ENCODE peak calls at places on chromosomes 4 and X, in five cellular contexts. S is tibial nerve, X is MM.1S, M is PC-3, K is mesenchymal stem cell. P is an unnamed sample. For H3K27me3 and H3K4me1, the result is how much of the 10 kb centered on the place peaks cover.

GRCh38 chr4:115720611-115721010 is 607.2 kb upstream of the NDST4 start:
- DNase-seq in M (peak), X (no peak), S (no peak), K (no peak), P (no peak)

GRCh38 chrX:10529344-10529743 is 91.0 kb downstream of the MID1 start:
- DNase-seq in X (no peak), S (no peak), K (peak), M (peak), P (no peak)

GRCh38 chr4:175234162-175234561 is 316.0 kb downstream of the ADAM29 start:
- DNase-seq in M (no peak), K (no peak), X (no peak), S (no peak), P (no peak)

GRCh38 chr4:36494766-36495165 is 213.3 kb downstream of the DTHD1 start:
- DNase-seq in X (no peak), S (no peak), K (no peak), M (no peak), P (no peak)

GRCh38 chr4:145279122-145279960 is 99.0 kb upstream of the OTUD4 start:
- DNase-seq in S (no peak), X (no peak), M (peak), K (peak), P (no peak)

GRCh38 chr4:41120297-41121217 is 93.8 kb downstream of the APBB2 start:
- DNase-seq in S (peak), M (no peak), K (no peak), X (no peak), P (peak)

GRCh38 chr4:107736924-107737448 is 17.0 kb upstream of the PAPSS1 start:
- DNase-seq in K (peak), S (no peak), M (peak), X (peak), P (no peak)

GRCh38 chr4:185112104-185112503 is 31.0 kb upstream of the SLC25A4 start:
- DNase-seq in K (peak), X (peak), S (no peak), M (peak), P (no peak)

GRCh38 chr4:90030953-90031352 is 96.2 kb upstream of the CCSER1 start:
- DNase-seq in M (peak), K (no peak), X (no peak), S (no peak), P (no peak)

GRCh38 chr4:22997358-22998224 is 304.9 kb downstream of the GBA3 start:
- DNase-seq in S (no peak), X (no peak), M (no peak), K (no peak), P (no peak)

GRCh38 chr4:47933798-47934197 is 19.4 kb upstream of the NFXL1 start:
- DNase-seq in S (no peak), X (peak), M (peak), K (peak), P (no peak)

GRCh38 chr4:20984011-20984836 is 284.0 kb downstream of the PACRGL start:
- DNase-seq in S (no peak), M (no peak), X (no peak), K (no peak), P (peak)

GRCh38 chrX:13691845-13692334 is 3.0 kb downstream of the RAB9A start:
- DNase-seq in M (no peak), X (no peak), S (no peak), K (no peak), P (no peak)

GRCh38 chr4:76594152-76594551 is 159.1 kb downstream of the SHROOM3 start:
- DNase-seq in M (peak), S (no peak), X (no peak), K (no peak), P (no peak)

GRCh38 chrX:106894392-106894909 is 8.7 kb downstream of the RIPPLY1 start:
- DNase-seq in M (peak), X (peak), K (peak), S (peak), P (peak)

GRCh38 chr4:112648263-112649054 is 11.5 kb downstream of the LARP7 start:
- DNase-seq in K (no peak), X (no peak), M (no peak), S (no peak), P (no peak)

DNA sequence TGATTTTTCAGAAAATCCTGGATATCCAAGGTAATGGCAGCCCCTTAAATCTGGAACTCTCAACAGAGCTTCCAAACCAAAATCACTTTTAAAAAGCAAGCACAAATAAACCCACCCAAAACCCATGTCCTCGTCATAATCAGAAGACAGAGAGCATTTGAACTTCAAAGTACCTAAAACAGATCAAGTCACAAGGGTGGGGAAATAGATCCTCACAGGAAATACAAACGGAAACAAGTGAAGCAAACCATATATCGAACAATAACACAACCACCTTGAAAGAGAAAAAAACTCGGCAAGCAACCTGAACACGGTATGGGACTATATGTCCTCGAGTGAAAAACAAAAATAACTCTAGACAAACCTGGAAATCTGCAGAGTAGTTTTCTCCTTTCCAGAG is 15.9 kb upstream of the CCNQ start:
- DNase-seq in M (no peak), S (no peak), X (no peak), K (no peak), P (no peak)
- H3K27me3 ChIP-seq in M (half or more), S (under half), X (half or more), K (half or more), P (under half)

GRCh38 chrX:17390325-17390992 is 15.5 kb downstream of the NHS start:
- DNase-seq in S (no peak), K (no peak), X (no peak), M (no peak), P (no peak)
- H3K27ac ChIP-seq in S (no peak), K (no peak), X (no peak), M (no peak), P (no peak)

DNA sequence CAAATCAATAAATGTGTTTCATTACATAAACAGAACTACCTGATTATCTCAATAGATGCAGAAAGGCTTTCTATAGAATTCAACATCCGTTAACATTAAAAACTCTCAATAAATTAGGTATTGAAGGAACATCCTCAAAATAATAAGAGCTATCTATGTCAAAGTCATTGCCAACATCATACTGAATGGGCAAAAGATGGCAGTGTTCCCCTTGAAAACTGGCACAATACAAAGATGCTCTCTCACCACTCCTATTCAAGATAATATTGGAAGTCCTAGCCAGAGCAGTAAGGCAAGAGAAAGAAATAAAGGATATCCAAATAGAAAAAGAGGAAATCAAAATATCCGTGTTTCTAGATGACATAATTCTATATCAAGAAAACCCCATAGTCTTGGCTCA is 466.4 kb downstream of the MAGEE1 start:
- DNase-seq in M (peak), S (no peak), X (peak), K (no peak), P (no peak)
- H3K4me1 ChIP-seq in M (under half), S (under half), X (under half), K (under half), P (under half)

GRCh38 chrX:110397353-110397752 is 38.7 kb downstream of the RTL9 start:
- DNase-seq in S (no peak), X (no peak), M (peak), K (no peak), P (no peak)

GRCh38 chrX:110395877-110396276 is 37.2 kb downstream of the RTL9 start:
- DNase-seq in S (no peak), M (peak), K (no peak), X (no peak), P (no peak)

GRCh38 chrX:110394653-110395052 is 36.0 kb downstream of the RTL9 start:
- DNase-seq in X (no peak), K (peak), M (peak), S (no peak), P (no peak)

GRCh38 chrX:110397904-110398303 is 39.3 kb downstream of the RTL9 start:
- DNase-seq in S (no peak), X (no peak), M (no peak), K (no peak), P (no peak)

DNA sequence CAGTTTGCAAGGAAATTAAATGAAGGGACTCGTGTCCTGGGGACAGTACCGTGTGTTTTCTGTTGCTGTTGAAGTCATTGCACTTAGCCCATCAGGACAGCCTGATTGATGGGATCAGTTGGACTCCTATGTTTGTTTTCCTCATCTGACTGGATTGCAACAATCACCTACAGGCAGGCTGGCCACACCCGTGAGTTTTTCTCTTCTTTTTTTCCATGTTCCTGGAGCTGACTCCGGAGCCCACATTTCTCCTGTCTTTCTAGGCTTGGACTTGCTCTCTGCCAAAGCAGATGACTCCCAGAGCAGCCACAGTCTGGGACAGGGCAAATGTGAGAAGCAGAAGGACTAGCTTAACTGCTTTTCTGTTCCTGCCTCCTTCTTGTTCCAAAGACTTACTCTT is 38.1 kb downstream of the RTL9 start:
- DNase-seq in S (no peak), X (no peak), M (peak), K (no peak), P (no peak)
- H3K27me3 ChIP-seq in S (under half), X (under half), M (under half), K (under half), P (under half)

DNA sequence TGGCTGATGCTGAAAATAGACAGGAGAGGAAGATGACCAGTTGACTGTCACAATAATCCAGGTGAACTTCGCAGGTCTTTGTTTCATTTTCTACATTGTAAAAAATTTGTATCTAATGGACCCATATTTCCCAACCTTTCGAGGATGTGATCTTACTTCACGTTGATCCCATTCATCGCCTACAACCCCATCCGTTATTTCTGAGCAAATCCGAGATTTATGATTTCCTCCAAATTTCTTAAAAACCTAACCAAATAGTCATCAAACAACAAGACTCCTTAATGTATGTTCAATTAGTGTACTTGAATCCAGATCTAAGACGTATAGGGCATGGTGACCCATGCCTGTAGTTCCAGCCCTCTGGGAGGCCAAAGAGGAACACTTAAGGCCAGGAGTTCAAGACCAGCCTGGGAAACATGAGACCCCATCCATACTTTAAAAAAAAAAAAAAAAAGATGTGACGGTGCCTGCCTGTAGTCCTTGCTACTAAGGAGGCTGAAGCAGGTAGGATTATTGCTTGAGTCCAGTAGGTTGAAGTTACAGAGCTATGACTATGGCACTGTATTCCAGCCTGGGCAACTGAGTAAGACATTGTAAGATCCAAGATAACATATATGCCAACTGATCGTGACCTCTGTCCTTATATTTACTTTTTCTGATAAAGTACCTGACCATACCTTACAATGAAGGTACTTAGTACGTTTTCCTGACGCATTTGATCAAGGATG is 5.7 kb downstream of the RPL9 start:
- DNase-seq in X (no peak), M (no peak), S (no peak), K (no peak), P (no peak)
- H3K27ac ChIP-seq in X (no peak), M (no peak), S (no peak), K (no peak), P (no peak)

DNA sequence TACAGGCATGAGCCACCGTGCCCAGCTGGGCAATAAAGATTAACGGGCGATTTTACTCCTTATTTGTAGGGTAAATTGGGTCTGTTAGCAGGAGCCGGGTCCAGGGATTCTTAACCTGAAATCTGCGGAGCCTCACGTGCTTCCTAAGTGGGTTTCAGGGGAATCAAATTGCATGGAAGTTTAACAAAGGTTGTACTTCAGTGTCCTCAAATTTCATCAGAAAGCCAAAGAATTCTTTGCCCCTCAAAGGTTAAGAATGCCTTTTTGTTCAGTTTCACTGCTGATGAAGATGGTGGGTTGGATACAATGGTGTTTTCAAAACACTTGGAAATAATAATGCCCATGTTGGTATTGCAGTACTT is 67.9 kb downstream of the AFF1 start:
- DNase-seq in S (no peak), X (no peak), K (no peak), M (no peak), P (no peak)
- H3K4me1 ChIP-seq in S (under half), X (under half), K (under half), M (under half), P (under half)

GRCh38 chr4:1459081-1459480 is 52.8 kb upstream of the NKX1-1 start:
- DNase-seq in X (no peak), K (no peak), S (no peak), M (no peak), P (no peak)
- H3K27me3 ChIP-seq in X (under half), K (half or more), S (half or more), M (under half), P (under half)

GRCh38 chr4:168522829-168523228 is 26.0 kb downstream of the PALLD start:
- DNase-seq in S (no peak), X (no peak), K (peak), M (no peak), P (no peak)
- H3K27ac ChIP-seq in S (no peak), X (no peak), K (no peak), M (no peak), P (no peak)

GRCh38 chr4:75042601-75043208 is 109.8 kb downstream of the PARM1 start:
- DNase-seq in K (no peak), M (no peak), X (no peak), S (no peak), P (no peak)

GRCh38 chr4:75037253-75037652 is 104.3 kb downstream of the PARM1 start:
- DNase-seq in X (no peak), S (peak), M (no peak), K (no peak), P (no peak)

GRCh38 chr4:75036046-75036445 is 103.1 kb downstream of the PARM1 start:
- DNase-seq in S (no peak), M (no peak), K (no peak), X (no peak), P (no peak)

GRCh38 chr4:75038376-75038775 is 105.5 kb downstream of the PARM1 start:
- DNase-seq in M (no peak), K (no peak), S (no peak), X (no peak), P (no peak)
- H3K4me1 ChIP-seq in M (under half), K (under half), S (under half), X (under half), P (under half)

DNA sequence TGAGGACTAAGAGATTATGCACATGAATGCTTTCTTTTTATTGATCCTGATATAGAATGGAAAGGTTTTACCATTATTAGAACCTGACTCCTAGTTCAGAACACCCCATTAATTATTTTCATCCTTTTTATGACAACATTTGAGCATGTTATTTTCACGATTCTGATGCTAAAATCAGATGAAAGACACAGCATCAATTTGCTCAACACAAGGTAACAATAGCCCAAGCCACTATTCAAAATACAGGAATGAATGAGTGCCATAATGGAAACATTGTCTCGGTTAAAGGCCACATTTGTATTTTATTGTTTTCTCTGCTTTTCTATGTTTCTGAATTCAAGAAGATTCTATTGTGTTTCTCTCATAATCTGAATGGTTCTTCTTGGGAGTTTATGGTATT is 126.3 kb upstream of the POF1B start:
- DNase-seq in M (no peak), S (no peak), X (no peak), K (no peak), P (no peak)
- H3K27me3 ChIP-seq in M (under half), S (under half), X (under half), K (under half), P (under half)